ENCODE peak calls at places on chromosomes 2 and 18, in six cellular contexts. G is transverse colon, E is sigmoid colon, K is K562, O is upper lobe of left lung, W is endothelial cell of umbilical vein. H is an unnamed sample.

GRCh38 chr18:58362027-58362575 is 266.8 kb downstream of the ALPK2 start:
- DNase-seq in O (peak), K (no peak), G (no peak), E (peak), W (peak), H (no peak)

GRCh38 chr2:21916934-21917522 is 793.3 kb downstream of the TDRD15 start:
- DNase-seq in K (no peak), G (no peak), E (no peak), W (no peak), O (no peak), H (no peak)

GRCh38 chr18:74115046-74115445 is 32.6 kb downstream of the FBXO15 start:
- DNase-seq in G (no peak), O (no peak), W (no peak), K (no peak), E (no peak), H (no peak)

GRCh38 chr2:64273524-64274398 is 129.5 kb upstream of the PELI1 start:
- DNase-seq in W (peak), G (peak), E (peak), K (no peak), O (peak), H (peak)

GRCh38 chr18:75896865-75897264 is 469.4 kb upstream of the SMIM21 start:
- DNase-seq in W (no peak), E (no peak), O (no peak), G (no peak), K (no peak), H (no peak)

GRCh38 chr18:57998461-57998860 is 45.6 kb upstream of the NEDD4L start:
- DNase-seq in W (no peak), G (no peak), K (no peak), O (no peak), E (no peak), H (no peak)

GRCh38 chr2:88748005-88748404 is 56.5 kb downstream of the RPIA start:
- DNase-seq in E (no peak), W (no peak), G (peak), O (no peak), K (no peak), H (no peak)

GRCh38 chr2:94762600-94762999 is 108.6 kb upstream of the TEKT4 start:
- DNase-seq in W (no peak), E (no peak), G (no peak), O (no peak), K (no peak), H (no peak)

GRCh38 chr2:20642026-20642971 is 8.6 kb downstream of the HS1BP3 start:
- DNase-seq in E (peak), G (peak), O (peak), W (peak), K (peak), H (no peak)

GRCh38 chr2:37323176-37323575 is 1.5 kb downstream of the PRKD3 start:
- DNase-seq in E (no peak), G (no peak), W (peak), O (no peak), K (no peak), H (no peak)

GRCh38 chr18:22999212-22999611 is 66.1 kb downstream of the RBBP8 start:
- DNase-seq in G (no peak), K (no peak), W (peak), E (no peak), O (no peak), H (no peak)

GRCh38 chr2:27509326-27509725 is 12.7 kb downstream of the GCKR start:
- DNase-seq in E (no peak), K (no peak), W (no peak), G (no peak), O (peak), H (no peak)

GRCh38 chr2:101771226-101771906 is 73.9 kb downstream of the MAP4K4 start:
- DNase-seq in G (no peak), W (no peak), E (no peak), K (no peak), O (no peak), H (no peak)

GRCh38 chr18:23862071-23862470 is 152.5 kb upstream of the TTC39C start:
- DNase-seq in E (no peak), W (peak), G (no peak), O (no peak), K (no peak), H (no peak)

GRCh38 chr2:1731963-1732768 is 12.1 kb downstream of the PXDN start:
- DNase-seq in G (peak), W (no peak), E (peak), O (no peak), K (no peak), H (no peak)

GRCh38 chr18:47881752-47882455 is 48.6 kb downstream of the SMAD2 start:
- DNase-seq in G (no peak), E (no peak), K (no peak), W (no peak), O (peak), H (no peak)

GRCh38 chr2:85852078-85852790 is 36.6 kb downstream of the ST3GAL5 start:
- DNase-seq in O (no peak), W (no peak), E (no peak), G (no peak), K (no peak), H (no peak)

GRCh38 chr2:28652217-28652616 is 99.4 kb upstream of the PPP1CB start:
- DNase-seq in G (no peak), E (no peak), W (no peak), K (no peak), O (no peak), H (no peak)

GRCh38 chr2:64295326-64296149 is 151.3 kb upstream of the PELI1 start:
- DNase-seq in K (no peak), E (no peak), G (no peak), W (no peak), O (no peak), H (no peak)

GRCh38 chr2:204665244-204665643 is 120.0 kb downstream of the PARD3B start:
- DNase-seq in W (no peak), G (no peak), O (no peak), K (no peak), E (no peak), H (no peak)

GRCh38 chr2:198628596-198628995 is 824.2 kb downstream of the PLCL1 start:
- DNase-seq in E (no peak), W (no peak), O (no peak), K (no peak), G (no peak), H (no peak)

GRCh38 chr2:18123577-18123976 is 245.1 kb downstream of the KCNS3 start:
- DNase-seq in E (no peak), W (no peak), G (no peak), O (no peak), K (no peak), H (no peak)

GRCh38 chr2:20224716-20225293 is at the start of gene SDC1:
- DNase-seq in K (peak), O (peak), E (peak), W (peak), G (peak), H (no peak)

DNA sequence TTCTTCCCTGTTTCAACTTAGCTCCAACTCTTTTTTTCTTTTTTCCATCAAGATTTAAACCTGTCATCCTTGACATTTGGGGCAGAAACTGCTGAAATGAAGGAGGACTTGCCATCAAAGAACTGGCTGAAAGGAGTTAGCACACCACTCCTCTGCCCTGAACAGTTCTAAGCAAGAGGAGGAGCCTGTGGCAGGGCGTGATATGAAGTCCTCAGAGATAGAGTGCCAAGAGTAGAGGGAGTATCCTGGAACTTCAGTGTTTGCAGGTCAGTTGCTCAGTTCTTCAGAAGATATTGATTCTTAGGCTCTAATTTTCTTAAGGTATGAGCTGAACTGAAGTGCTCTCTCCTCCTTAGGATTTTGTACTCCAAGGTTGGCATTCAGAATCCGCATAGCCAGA is 15.2 kb downstream of the NABP1 start:
- DNase-seq in G (no peak), O (no peak), K (no peak), W (no peak), E (no peak), H (no peak)
- H3K4me3 ChIP-seq in G (no peak), O (no peak), K (no peak), W (no peak), E (no peak), H (no peak)

GRCh38 chr18:60875957-60876507 is 457.2 kb upstream of the CDH20 start:
- DNase-seq in G (no peak), O (no peak), E (no peak), W (no peak), K (no peak), H (no peak)
- TF ChIP-seq POLR2AphosphoS5 in G (no peak), O (no peak), E (no peak), W (no peak), K (no peak), H (no peak)

GRCh38 chr2:53536583-53537361 is 230.8 kb upstream of the CHAC2 start:
- DNase-seq in G (no peak), K (no peak), O (no peak), W (no peak), E (no peak), H (no peak)
- TF ChIP-seq CTCF in G (no peak), K (no peak), O (no peak), W (no peak), E (no peak), H (no peak)

GRCh38 chr18:45731706-45732105 is 7.7 kb downstream of the SLC14A1 start:
- DNase-seq in K (no peak), O (no peak), W (no peak), E (no peak), G (no peak), H (no peak)

GRCh38 chr18:45733535-45733934 is 9.6 kb downstream of the SLC14A1 start:
- DNase-seq in G (no peak), K (no peak), W (no peak), O (no peak), E (no peak), H (no peak)

GRCh38 chr18:45734944-45735343 is 11.0 kb downstream of the SLC14A1 start:
- DNase-seq in W (no peak), E (no peak), G (no peak), K (no peak), O (no peak), H (no peak)

GRCh38 chr18:45730832-45731545 is 7.0 kb downstream of the SLC14A1 start:
- DNase-seq in W (no peak), E (no peak), G (no peak), K (no peak), O (no peak), H (no peak)

DNA sequence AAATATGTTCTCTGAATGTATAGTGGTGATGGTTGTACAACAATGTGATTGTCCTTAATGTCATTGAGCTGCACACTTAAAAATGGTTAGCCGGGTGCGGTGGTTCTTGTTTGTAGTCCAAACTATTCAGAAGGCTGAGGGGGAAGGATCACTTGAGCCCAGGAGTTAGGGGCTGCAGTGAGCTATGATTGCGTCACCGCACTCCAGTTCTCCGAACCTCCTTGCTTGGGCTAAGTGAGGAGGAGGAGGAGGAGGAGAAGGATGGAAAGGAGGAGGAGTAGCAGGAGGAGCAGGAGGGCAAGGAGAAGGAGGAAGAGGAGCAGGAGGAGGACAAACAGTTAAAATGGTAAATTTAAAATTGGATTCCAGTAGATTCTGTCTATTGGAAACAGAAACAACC is 10.5 kb downstream of the SLC14A1 start:
- DNase-seq in E (no peak), K (no peak), O (no peak), W (no peak), G (no peak), H (no peak)
- H3K4me3 ChIP-seq in E (no peak), K (no peak), O (no peak), W (no peak), G (no peak), H (no peak)

H was measured in HL-60.